ENCODE peak calls at places on chromosomes 4 and X, in ten cellular contexts. N, L, P, E, X, Z, J, O, D and S are unnamed samples.

GRCh38 chr4:70564033-70564432 is 28.0 kb upstream of the AMBN start:
- DNase-seq in N (no peak), L (no peak), P (no peak), E (no peak), X (no peak), Z (no peak), J (no peak), O (no peak), D (no peak), S (no peak)

GRCh38 chr4:1246901-1247810 is 1.8 kb downstream of the CTBP1 start:
- DNase-seq in N (peak; percentile 60), L (no peak), P (no peak), E (peak; percentile 14), X (no peak), Z (no peak), J (no peak), O (no peak), D (no peak), S (peak; percentile 19)

GRCh38 chr4:17794730-17795129 is 13.3 kb upstream of the FAM184B start:
- DNase-seq in N (no peak), L (no peak), P (no peak), E (no peak), X (no peak), Z (no peak), J (no peak), O (no peak), D (no peak), S (no peak)

GRCh38 chr4:109721033-109721432 is 8.8 kb downstream of the PLA2G12A start:
- DNase-seq in N (no peak), L (no peak), P (no peak), E (no peak), X (no peak), Z (no peak), J (no peak), O (no peak), D (no peak), S (no peak)

GRCh38 chr4:14338866-14339265 is 663.4 kb upstream of the CPEB2 start:
- DNase-seq in N (no peak), L (no peak), P (no peak), E (no peak), X (no peak), Z (no peak), J (no peak), O (no peak), D (no peak), S (no peak)

GRCh38 chrX:113260474-113260873 is 419.8 kb upstream of the AMOT start:
- DNase-seq in N (no peak), L (no peak), P (peak; percentile 0), E (no peak), X (no peak), Z (no peak), J (no peak), O (no peak), D (no peak), S (peak; percentile 12)

GRCh38 chr4:132427125-132427524 is 722.0 kb upstream of the PCDH10 start:
- DNase-seq in N (no peak), L (no peak), P (no peak), E (no peak), X (no peak), Z (no peak), J (no peak), O (no peak), D (no peak), S (no peak)

GRCh38 chrX:24081661-24082154 is 27.0 kb downstream of the EIF2S3 start:
- DNase-seq in N (peak; percentile 71), L (peak; percentile 54), P (peak; percentile 50), E (peak; percentile 53), X (no peak), Z (peak; percentile 68), J (peak; percentile 60), O (peak; percentile 52), D (peak; percentile 3), S (peak; percentile 59)

GRCh38 chrX:15471016-15471415 is 22.1 kb downstream of the PIR start:
- DNase-seq in N (peak; percentile 77), L (peak; percentile 53), P (peak; percentile 27), E (peak; percentile 50), X (peak; percentile 71), Z (peak; percentile 78), J (peak; percentile 77), O (peak; percentile 45), D (no peak), S (peak; percentile 80)

GRCh38 chrX:15475021-15475420 is 18.1 kb downstream of the PIR start:
- DNase-seq in N (no peak), L (no peak), P (no peak), E (no peak), X (no peak), Z (no peak), J (no peak), O (no peak), D (no peak), S (no peak)

GRCh38 chrX:15472523-15472922 is 20.6 kb downstream of the PIR start:
- DNase-seq in N (no peak), L (no peak), P (no peak), E (no peak), X (no peak), Z (no peak), J (no peak), O (no peak), D (no peak), S (no peak)

GRCh38 chrX:15475486-15475885 is 17.6 kb downstream of the PIR start:
- DNase-seq in N (no peak), L (no peak), P (no peak), E (no peak), X (no peak), Z (no peak), J (no peak), O (no peak), D (no peak), S (no peak)

DNA sequence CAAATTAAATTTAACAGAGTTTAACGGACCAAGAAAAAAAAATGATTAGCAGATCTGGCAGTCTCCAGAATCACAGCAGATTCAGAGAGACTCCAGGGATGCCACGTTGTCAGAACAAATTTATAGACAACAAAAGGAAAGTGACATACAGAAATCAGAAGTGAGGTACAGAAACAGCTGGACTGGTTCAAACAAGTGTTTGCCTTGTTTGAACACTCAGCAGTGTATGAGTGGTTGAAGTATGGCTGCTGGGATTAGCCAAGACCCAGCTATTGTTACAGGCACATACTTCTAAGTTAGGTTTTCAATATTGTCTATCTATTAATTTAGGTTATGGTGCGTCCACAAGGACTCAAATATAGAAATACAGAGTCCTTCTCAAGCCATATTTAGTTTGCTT is 19.1 kb downstream of the PIR start:
- DNase-seq in N (no peak), L (no peak), P (no peak), E (no peak), X (no peak), Z (no peak), J (no peak), O (no peak), D (no peak), S (no peak)
- H3K4me1 ChIP-seq in N (no peaks in the 10 kb centered on the region), L (peaks cover 3% of the 10 kb centered on the region), P (no peaks in the 10 kb centered on the region), E (no peaks in the 10 kb centered on the region), X (no peaks in the 10 kb centered on the region), Z (no peaks in the 10 kb centered on the region), J (no peaks in the 10 kb centered on the region), O (peaks cover 10% of the 10 kb centered on the region), D (peaks cover 3% of the 10 kb centered on the region), S (no peaks in the 10 kb centered on the region)

DNA sequence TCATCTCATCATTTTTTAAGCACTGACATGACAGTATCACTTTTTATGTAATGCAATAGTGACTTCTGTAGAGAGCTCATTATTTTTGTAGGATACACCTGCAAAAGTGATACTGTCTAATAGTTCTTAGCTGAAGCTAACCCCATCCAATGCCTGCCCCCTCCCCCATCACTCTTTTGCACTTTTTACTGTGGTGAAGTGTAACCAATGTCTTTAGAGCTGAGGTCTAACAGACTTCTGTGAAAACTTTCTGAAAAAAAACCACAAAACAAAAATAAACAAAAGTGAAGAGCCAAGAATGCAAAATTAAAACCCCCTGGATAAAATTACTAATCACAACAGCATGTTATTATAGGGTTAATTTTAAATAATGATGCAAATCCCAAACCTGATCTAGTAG is 301.1 kb downstream of the ANK2 start:
- DNase-seq in N (no peak), L (no peak), P (no peak), E (no peak), X (no peak), Z (no peak), J (no peak), O (no peak), D (no peak), S (no peak)
- H3K4me1 ChIP-seq in N (no peaks in the 10 kb centered on the region), L (peaks cover 6% of the 10 kb centered on the region), P (peaks cover 6% of the 10 kb centered on the region), E (peaks cover 10% of the 10 kb centered on the region), X (no peaks in the 10 kb centered on the region), Z (no peaks in the 10 kb centered on the region), J (no peaks in the 10 kb centered on the region), O (peaks cover 16% of the 10 kb centered on the region), D (no peaks in the 10 kb centered on the region), S (no peaks in the 10 kb centered on the region)

GRCh38 chr4:2856266-2856665 is 12.6 kb downstream of the ADD1 start:
- DNase-seq in N (no peak), L (no peak), P (no peak), E (no peak), X (no peak), Z (no peak), J (no peak), O (no peak), D (no peak), S (no peak)

GRCh38 chr4:2852481-2852881 is 8.8 kb downstream of the ADD1 start:
- DNase-seq in N (peak; percentile 66), L (peak; percentile 80), P (no peak), E (no peak), X (no peak), Z (peak; percentile 55), J (no peak), O (no peak), D (no peak), S (no peak)

GRCh38 chr4:2857349-2857927 is 13.8 kb downstream of the ADD1 start:
- DNase-seq in N (no peak), L (no peak), P (no peak), E (no peak), X (no peak), Z (no peak), J (peak; percentile 17), O (no peak), D (no peak), S (no peak)

GRCh38 chr4:2858451-2859217 is 15.0 kb downstream of the ADD1 start:
- DNase-seq in N (no peak), L (peak; percentile 53), P (no peak), E (no peak), X (no peak), Z (peak; percentile 77), J (peak; percentile 51), O (no peak), D (no peak), S (no peak)

DNA sequence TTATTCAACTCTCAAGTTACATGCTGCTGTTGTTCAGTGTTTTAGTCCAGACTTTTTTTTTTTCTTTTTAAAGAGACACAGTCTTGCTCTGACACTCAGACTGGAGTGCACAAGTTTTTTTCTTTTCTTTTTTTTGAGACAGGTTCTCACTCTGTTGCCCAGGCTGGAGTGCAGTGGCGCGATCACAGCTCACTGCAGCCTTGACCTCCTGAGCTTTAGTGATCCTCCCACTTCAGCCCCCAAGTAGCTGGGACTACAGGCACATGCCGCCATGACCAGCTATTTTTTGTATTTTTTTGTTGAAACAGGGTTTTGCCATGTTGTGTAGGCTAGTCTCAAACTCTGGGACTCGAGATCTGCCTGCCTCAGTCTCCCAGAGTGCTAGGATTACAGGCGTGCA is 11.9 kb downstream of the ADD1 start:
- DNase-seq in N (no peak), L (no peak), P (no peak), E (no peak), X (no peak), Z (no peak), J (no peak), O (no peak), D (no peak), S (no peak)
- H3K4me1 ChIP-seq in N (peaks cover 82% of the 10 kb centered on the region), L (peaks cover 90% of the 10 kb centered on the region), P (peaks cover 5% of the 10 kb centered on the region), E (peaks cover 79% of the 10 kb centered on the region), X (peaks cover 13% of the 10 kb centered on the region), Z (peaks cover 69% of the 10 kb centered on the region), J (peaks cover 62% of the 10 kb centered on the region), O (no peaks in the 10 kb centered on the region), D (peaks cover 1% of the 10 kb centered on the region), S (peaks cover 14% of the 10 kb centered on the region)

GRCh38 chr4:40182041-40182440 is 14.8 kb upstream of the RHOH start:
- DNase-seq in N (no peak), L (no peak), P (no peak), E (no peak), X (no peak), Z (no peak), J (no peak), O (no peak), D (no peak), S (no peak)
- H3K4me1 ChIP-seq in N (no peaks in the 10 kb centered on the region), L (no peaks in the 10 kb centered on the region), P (peaks cover 3% of the 10 kb centered on the region), E (peaks cover 28% of the 10 kb centered on the region), X (no peaks in the 10 kb centered on the region), Z (no peaks in the 10 kb centered on the region), J (no peaks in the 10 kb centered on the region), O (no peaks in the 10 kb centered on the region), D (peaks cover 4% of the 10 kb centered on the region), S (no peaks in the 10 kb centered on the region)